ENCODE peak calls at places on chromosome 15, in four cellular contexts. M is neural crest cell, D is AG04450, T is foreskin fibroblast. X is an unnamed sample.

GRCh38 chr15:24848050-24848449 is 106.7 kb upstream of the SNRPN start:
- DNase-seq in M (peak; percentile 28), D (no peak), T (peak; percentile 33), X (peak; percentile 56)

GRCh38 chr15:51366911-51367310 is 25.5 kb downstream of the GLDN start:
- DNase-seq in M (no peak), D (peak; percentile 13), T (peak; percentile 85), X (peak; percentile 81)

GRCh38 chr15:83435782-83436181 is 11.4 kb upstream of the SH3GL3 start:
- DNase-seq in M (no peak), D (no peak), T (no peak), X (no peak)

GRCh38 chr15:34338347-34338746 is 766 bp upstream of the SLC12A6 start:
- DNase-seq in M (no peak), D (no peak), T (no peak), X (no peak)

GRCh38 chr15:74036271-74037170 is 42.0 kb downstream of the PML start:
- DNase-seq in M (peak; percentile 59), D (peak; percentile 30), T (peak; percentile 86), X (peak; percentile 73)

GRCh38 chr15:58229297-58229768 is 91.2 kb downstream of the AQP9 start:
- DNase-seq in M (peak; percentile 9), D (no peak), T (peak; percentile 47), X (peak; percentile 38)

GRCh38 chr15:41820791-41821423 is 7.0 kb upstream of the JMJD7 start:
- DNase-seq in M (no peak), D (no peak), T (no peak), X (no peak)

GRCh38 chr15:52143862-52144261 is 31.3 kb upstream of the BCL2L10 start:
- DNase-seq in M (no peak), D (peak; percentile 46), T (peak; percentile 71), X (peak; percentile 98)

GRCh38 chr15:51229907-51230328 is 108.5 kb downstream of the CYP19A1 start:
- DNase-seq in M (peak; percentile 1), D (no peak), T (peak; percentile 76), X (peak; percentile 56)

GRCh38 chr15:34318277-34319079 is 19.1 kb downstream of the SLC12A6 start:
- DNase-seq in M (no peak), D (no peak), T (peak; percentile 80), X (peak; percentile 71)

GRCh38 chr15:44327578-44327977 is 39.1 kb downstream of the GOLM2 start:
- DNase-seq in M (no peak), D (no peak), T (no peak), X (no peak)

GRCh38 chr15:74322558-74323180 is 44.8 kb downstream of the CYP11A1 start:
- DNase-seq in M (peak; percentile 67), D (no peak), T (peak; percentile 83), X (peak; percentile 58)

GRCh38 chr15:50077655-50078054 is 41.4 kb downstream of the ATP8B4 start:
- DNase-seq in M (no peak), D (no peak), T (no peak), X (no peak)

GRCh38 chr15:63899193-63899592 is 65.4 kb upstream of the HERC1 start:
- DNase-seq in M (no peak), D (no peak), T (no peak), X (no peak)

GRCh38 chr15:63367390-63367789 is 14.3 kb downstream of the CA12 start:
- DNase-seq in M (no peak), D (no peak), T (no peak), X (no peak)

GRCh38 chr15:58510715-58511465 is 79.1 kb downstream of the LIPC start:
- DNase-seq in M (no peak), D (peak; percentile 8), T (peak; percentile 60), X (peak; percentile 54)

GRCh38 chr15:71538181-71538580 is 272.2 kb upstream of the NR2E3 start:
- DNase-seq in M (no peak), D (no peak), T (peak; percentile 45), X (no peak)

GRCh38 chr15:31606942-31607497 is 280.4 kb downstream of the KLF13 start:
- DNase-seq in M (no peak), D (no peak), T (no peak), X (peak; percentile 19)

GRCh38 chr15:101313041-101313761 is 18.2 kb upstream of the SNRPA1 start:
- DNase-seq in M (no peak), D (no peak), T (no peak), X (no peak)

GRCh38 chr15:84659904-84660781 is 2.1 kb upstream of the NMB start:
- DNase-seq in M (no peak), D (no peak), T (no peak), X (no peak)

GRCh38 chr15:59174846-59175831 is 31.5 kb upstream of the LDHAL6B start:
- DNase-seq in M (peak; percentile 33), D (peak; percentile 88), T (peak; percentile 72), X (peak; percentile 68)

GRCh38 chr15:39720721-39721611 is 61.7 kb downstream of the FSIP1 start:
- DNase-seq in M (no peak), D (peak; percentile 29), T (peak; percentile 65), X (peak; percentile 89)

GRCh38 chr15:33089878-33090757 is 104.4 kb downstream of the FMN1 start:
- DNase-seq in M (no peak), D (peak; percentile 86), T (peak; percentile 92), X (peak; percentile 69)

GRCh38 chr15:74655424-74655823 is 39.8 kb downstream of the CLK3 start:
- DNase-seq in M (no peak), D (no peak), T (peak; percentile 21), X (peak; percentile 59)

GRCh38 chr15:78454992-78455391 is 17.0 kb downstream of the IREB2 start:
- DNase-seq in M (no peak), D (no peak), T (no peak), X (no peak)

DNA sequence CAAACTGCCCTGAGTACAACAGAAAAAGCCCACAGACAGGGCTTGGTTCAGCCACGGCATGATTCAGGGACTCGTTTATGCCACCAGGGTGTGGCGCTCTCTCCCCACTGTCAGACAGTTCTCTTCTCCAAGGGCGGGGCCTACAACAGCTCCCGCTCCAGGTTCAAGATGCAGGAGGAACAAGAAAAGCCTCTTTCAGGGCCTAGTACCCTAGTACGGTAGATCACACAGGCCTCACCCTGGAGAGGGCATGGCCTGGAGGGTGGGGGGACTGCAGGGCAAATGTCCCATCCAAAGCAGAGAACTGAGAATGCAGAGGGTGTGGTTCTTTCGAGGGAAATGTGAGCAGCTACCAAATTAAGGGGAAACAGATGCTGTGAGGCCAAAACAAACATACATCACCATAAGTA is 12.0 kb downstream of the MESD start:
- DNase-seq in M (peak; percentile 63), D (no peak), T (peak; percentile 80), X (peak; percentile 64)
- TF ChIP-seq CTCF in M (peak; percentile 81), D (peak; percentile 47), T (peak; percentile 65), X (peak; percentile 80)

DNA sequence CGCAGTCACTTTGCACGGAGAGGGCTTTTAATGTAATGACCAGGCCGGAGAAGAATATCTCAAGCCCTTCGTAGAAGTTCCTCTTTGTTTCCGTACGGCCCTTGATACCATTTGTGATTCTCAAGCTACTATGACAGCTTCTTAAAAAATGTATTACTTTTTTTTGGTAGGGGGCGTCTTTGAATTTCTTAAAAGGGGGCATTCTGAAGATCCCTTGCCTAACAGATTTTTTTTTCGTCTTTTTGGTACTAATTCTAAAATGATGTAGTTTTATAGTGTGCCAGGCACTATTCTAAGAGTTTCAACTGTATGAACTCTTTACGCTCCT is 614.0 kb downstream of the MCTP2 start:
- DNase-seq in M (no peak), D (no peak), T (no peak), X (no peak)
- TF ChIP-seq CTCF in M (peak; percentile 13), D (no peak), T (no peak), X (no peak)

DNA sequence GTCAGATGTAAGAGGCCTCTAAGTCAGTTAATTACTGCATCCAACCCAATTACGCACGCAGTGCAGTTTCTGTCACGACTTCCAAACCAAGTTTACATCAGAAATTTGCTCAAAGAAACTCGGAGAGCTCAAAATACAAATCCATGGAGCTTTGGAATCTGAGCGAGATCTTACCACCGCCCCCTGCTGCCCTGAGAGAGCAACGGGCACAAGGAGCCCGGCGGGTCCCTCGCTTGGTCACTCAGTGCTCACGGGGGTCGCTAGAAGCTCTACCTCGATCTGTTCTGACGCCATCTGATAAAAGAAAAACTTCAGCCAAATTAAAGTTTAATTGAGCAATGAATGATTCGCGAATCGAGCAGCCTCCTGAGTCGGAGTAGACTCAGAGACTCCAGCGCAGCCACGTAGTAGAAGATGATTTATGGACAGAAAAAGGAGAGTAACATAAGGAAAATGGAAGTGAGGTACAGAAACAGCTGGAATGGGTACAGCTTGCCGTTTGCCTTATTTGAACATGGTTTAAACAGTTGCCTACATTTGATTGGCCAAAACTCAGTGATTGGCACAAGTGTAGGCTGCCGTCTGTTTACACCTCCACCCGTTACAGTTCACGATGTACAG is 232.7 kb upstream of the ATP10A start:
- DNase-seq in M (no peak), D (no peak), T (no peak), X (no peak)
- TF ChIP-seq CTCF in M (peak; percentile 42), D (peak; percentile 52), T (peak; percentile 41), X (peak; percentile 50)

GRCh38 chr15:65827065-65827464 is 35.0 kb upstream of the DENND4A start:
- DNase-seq in M (no peak), D (no peak), T (no peak), X (no peak)

GRCh38 chr15:65828566-65828965 is 36.5 kb upstream of the DENND4A start:
- DNase-seq in M (no peak), D (no peak), T (no peak), X (no peak)

GRCh38 chr15:65821070-65821469 is 29.0 kb upstream of the DENND4A start:
- DNase-seq in M (no peak), D (no peak), T (no peak), X (no peak)

GRCh38 chr15:65824941-65825544 is 33.0 kb upstream of the DENND4A start:
- DNase-seq in M (no peak), D (no peak), T (peak; percentile 86), X (peak; percentile 79)

DNA sequence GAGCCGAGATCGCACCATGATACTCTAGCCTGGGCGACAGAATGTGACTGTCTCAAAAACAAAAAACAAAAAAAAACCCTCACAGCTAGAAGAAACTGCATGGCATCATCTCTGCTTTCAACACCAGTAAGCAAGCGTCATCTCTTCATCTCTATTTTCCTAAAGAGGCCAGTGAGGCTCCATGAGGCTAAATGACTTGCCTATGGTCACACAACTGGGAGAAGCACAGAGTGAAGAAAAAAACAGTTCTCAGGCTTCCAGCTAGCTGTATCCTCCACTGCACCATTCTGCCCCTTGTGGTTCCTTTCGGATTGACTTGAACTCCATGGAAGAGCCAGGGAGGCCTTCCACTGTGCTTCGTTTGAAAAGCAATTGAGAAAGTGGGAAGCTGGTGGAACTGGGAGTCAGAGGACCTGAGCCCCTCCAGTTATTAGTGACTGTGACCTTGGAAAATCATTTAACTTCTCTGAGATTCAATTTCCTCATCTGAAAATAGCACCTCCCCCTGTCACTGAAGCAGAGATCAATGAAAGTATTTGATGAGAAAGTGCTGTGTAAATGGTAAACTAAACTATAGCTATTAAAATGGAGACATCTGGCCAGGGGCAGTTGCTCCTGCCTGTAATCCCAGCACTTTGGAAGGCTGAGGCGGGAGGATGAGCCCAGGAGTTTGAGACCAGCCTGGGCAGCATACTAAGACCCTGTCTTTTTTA is 32.1 kb upstream of the DENND4A start:
- DNase-seq in M (peak; percentile 53), D (no peak), T (peak; percentile 77), X (peak; percentile 64)
- TF ChIP-seq CTCF in M (peak; percentile 69), D (peak; percentile 84), T (peak; percentile 78), X (peak; percentile 78)